ENCODE peak calls at places on chromosome 18, in four cellular contexts. L is adipocyte, F is RKO, X is foreskin keratinocyte. K is an unnamed sample.

GRCh38 chr18:676747-677544 is 19.5 kb downstream of the TYMS start:
- DNase-seq in L (no peak), F (no peak), X (no peak), K (no peak)

GRCh38 chr18:8212893-8213805 is 396.1 kb upstream of the RAB12 start:
- DNase-seq in L (peak; percentile 95), F (no peak), X (no peak), K (peak; percentile 27)

GRCh38 chr18:57780318-57781127 is 22.6 kb downstream of the ATP8B1 start:
- DNase-seq in L (peak; percentile 74), F (peak; percentile 9), X (no peak), K (peak; percentile 44)

GRCh38 chr18:76519156-76519549 is 24.1 kb upstream of the ZNF516 start:
- DNase-seq in L (no peak), F (no peak), X (no peak), K (no peak)

GRCh38 chr18:76573325-76574025 is 78.4 kb upstream of the ZNF516 start:
- DNase-seq in L (peak; percentile 50), F (peak; percentile 58), X (peak; percentile 57), K (peak; percentile 71)

GRCh38 chr18:74116628-74117554 is 30.7 kb downstream of the FBXO15 start:
- DNase-seq in L (peak; percentile 84), F (peak; percentile 61), X (peak; percentile 20), K (peak; percentile 6)

GRCh38 chr18:10343778-10344177 is 110.7 kb upstream of the APCDD1 start:
- DNase-seq in L (no peak), F (no peak), X (no peak), K (no peak)

GRCh38 chr18:67426477-67426876 is 90.0 kb downstream of the DSEL start:
- DNase-seq in L (no peak), F (no peak), X (no peak), K (no peak)

GRCh38 chr18:21439453-21439852 is 161.1 kb downstream of the ESCO1 start:
- DNase-seq in L (peak; percentile 74), F (peak; percentile 91), X (peak; percentile 96), K (peak; percentile 59)